ENCODE peak calls at places on chromosomes 3 and 15, in seven cellular contexts. P is H9; Y is HL-60; X is astrocyte of the spinal cord; H is foreskin fibroblast; N is activated CD8-positive, alpha-beta T cell treated with anti-CD3 and anti-CD28 coated beads for 36 hours; Q is BJ. K is an unnamed sample.

GRCh38 chr3:49563040-49563578 is 8.8 kb downstream of the BSN start:
- DNase-seq in Q (no peak), Y (no peak), H (no peak), P (peak; percentile 73), N (no peak), X (no peak), K (no peak)

GRCh38 chr3:183954875-183955274 is 62.8 kb downstream of the ABCC5 start:
- DNase-seq in X (no peak), Q (no peak), Y (no peak), P (peak; percentile 65), N (no peak), H (no peak), K (no peak)

GRCh38 chr3:85594648-85595047 is 635.9 kb downstream of the CADM2 start:
- DNase-seq in Q (no peak), X (no peak), P (no peak), H (peak; percentile 33), Y (no peak), N (no peak), K (no peak)

GRCh38 chr3:33007776-33008175 is 56.3 kb downstream of the CCR4 start:
- DNase-seq in Q (no peak), P (no peak), N (no peak), Y (no peak), H (no peak), X (no peak), K (no peak)

GRCh38 chr15:76340802-76341365 is 4.3 kb downstream of the ISL2 start:
- DNase-seq in P (peak; percentile 40), Q (no peak), H (peak; percentile 79), Y (no peak), N (peak; percentile 64), X (no peak), K (peak; percentile 72)

GRCh38 chr15:74907277-74907870 is 723 bp upstream of the FAM219B start:
- DNase-seq in Q (no peak), P (no peak), N (no peak), H (no peak), Y (no peak), X (no peak), K (no peak)

GRCh38 chr3:28317438-28318022 is 31.0 kb upstream of the ZCWPW2 start:
- DNase-seq in Y (peak; percentile 50), X (peak; percentile 35), H (peak; percentile 60), N (peak; percentile 40), P (no peak), Q (no peak), K (peak; percentile 24)

GRCh38 chr3:76372497-76372896 is 587.1 kb upstream of the ZNF717 start:
- DNase-seq in Y (no peak), P (no peak), N (no peak), H (peak; percentile 8), Q (no peak), X (no peak), K (no peak)

GRCh38 chr3:104437891-104438290 is 928.8 kb upstream of the ALCAM start:
- DNase-seq in H (no peak), Q (no peak), Y (no peak), X (peak; percentile 88), N (no peak), P (no peak), K (no peak)

GRCh38 chr3:124722589-124722988 is 7.7 kb upstream of the UMPS start:
- DNase-seq in N (no peak), P (no peak), H (no peak), Q (no peak), X (no peak), Y (no peak), K (no peak)

GRCh38 chr15:86572368-86572841 is 492.7 kb downstream of the AGBL1 start:
- DNase-seq in X (no peak), Q (no peak), N (no peak), P (peak; percentile 48), Y (no peak), H (no peak), K (no peak)

GRCh38 chr3:5016218-5017161 is 37.3 kb downstream of the BHLHE40 start:
- DNase-seq in H (peak; percentile 60), Y (peak; percentile 89), X (peak; percentile 36), Q (no peak), N (peak; percentile 60), P (no peak), K (no peak)

GRCh38 chr3:42652251-42652610 is 1.3 kb upstream of the ZBTB47 start:
- DNase-seq in P (peak; percentile 25), Y (no peak), H (no peak), X (no peak), Q (no peak), N (no peak), K (no peak)

GRCh38 chr3:101216710-101217457 is 103.5 kb downstream of the IMPG2 start:
- DNase-seq in P (no peak), Q (no peak), Y (peak; percentile 34), N (no peak), H (peak; percentile 72), X (peak; percentile 29), K (no peak)

GRCh38 chr15:34241376-34242350 is 16.8 kb downstream of the EMC4 start:
- DNase-seq in N (peak; percentile 53), H (peak; percentile 66), P (no peak), X (peak; percentile 64), Q (no peak), Y (peak; percentile 40), K (peak; percentile 57)

GRCh38 chr15:75723847-75724660 is 11.4 kb upstream of the CSPG4 start:
- DNase-seq in N (peak; percentile 63), Y (peak; percentile 56), X (peak; percentile 96), Q (peak; percentile 74), H (peak; percentile 95), P (no peak), K (peak; percentile 87)

GRCh38 chr3:852033-852432 is 240.8 kb upstream of the CNTN6 start:
- DNase-seq in Y (no peak), N (no peak), H (no peak), Q (no peak), P (no peak), X (no peak), K (peak; percentile 9)
- TF ChIP-seq CTCF in Y (no peak), N (no peak), H (no peak), Q (no peak), P (peak; percentile 33), X (no peak), K (peak; percentile 39)

DNA sequence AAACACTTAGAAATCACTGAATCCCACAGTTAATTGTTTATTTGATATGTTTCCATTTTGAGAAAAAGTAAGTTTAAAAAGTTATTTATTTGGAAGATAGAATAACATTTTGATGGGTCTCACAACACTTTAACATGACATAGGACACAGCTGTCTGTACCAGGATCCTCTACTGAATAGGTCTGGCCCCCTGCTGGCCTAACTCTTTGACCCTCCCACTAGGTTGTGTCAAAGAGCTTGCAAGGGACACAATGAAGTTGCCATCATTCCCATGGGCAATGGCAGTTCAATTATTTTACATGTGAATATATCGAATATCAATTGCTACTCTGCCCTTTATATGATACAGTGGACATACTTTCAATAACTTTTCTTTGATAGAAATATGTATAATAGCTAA is 138.9 kb downstream of the EPHA3 start:
- DNase-seq in P (peak; percentile 75), N (no peak), Q (no peak), H (peak; percentile 1), Y (no peak), X (no peak), K (no peak)
- TF ChIP-seq CTCF in P (peak; percentile 42), N (no peak), Q (no peak), H (no peak), Y (no peak), X (no peak), K (no peak)

DNA sequence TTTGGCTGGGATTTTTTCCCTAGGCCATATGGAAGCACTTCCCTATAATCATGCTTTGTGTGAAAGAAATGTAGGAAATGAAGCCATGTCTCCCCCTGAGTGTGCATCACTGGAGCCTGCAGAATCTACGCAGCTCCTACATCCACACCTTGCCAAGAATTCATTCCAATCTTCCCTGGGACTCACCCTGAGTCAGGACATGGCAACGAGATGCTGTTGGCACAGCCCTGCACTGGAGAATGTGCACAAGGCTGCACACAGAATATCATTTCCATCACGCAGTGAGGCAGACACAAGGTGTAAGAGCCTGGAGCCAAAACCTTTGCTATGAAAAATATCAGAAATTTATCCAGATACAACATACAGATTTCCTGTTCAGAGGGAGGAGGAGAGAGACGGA is 189.6 kb downstream of the ADAMTSL3 start:
- DNase-seq in H (peak; percentile 90), N (no peak), Q (no peak), Y (no peak), P (no peak), X (no peak), K (no peak)
- TF ChIP-seq CTCF in H (no peak), N (no peak), Q (no peak), Y (no peak), P (no peak), X (no peak), K (no peak)

DNA sequence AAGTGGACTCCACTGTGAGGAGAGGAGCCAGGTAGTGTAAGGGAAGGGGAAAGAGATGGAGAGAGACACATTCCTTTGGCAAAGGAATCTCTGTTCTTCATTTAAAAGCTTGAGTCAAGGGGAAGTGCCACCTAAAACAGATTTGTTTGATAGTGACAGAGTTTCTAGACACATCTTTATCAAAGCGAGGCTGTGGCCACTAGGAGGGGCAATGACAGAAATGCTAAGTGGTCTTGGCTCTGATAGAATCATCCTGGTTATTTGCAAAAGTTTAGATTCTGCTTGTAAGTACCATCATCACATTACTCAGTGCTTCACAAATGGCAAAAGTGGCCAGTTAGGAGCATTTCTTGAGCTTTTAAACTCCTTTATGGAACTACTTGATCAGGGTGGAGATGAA is 261.4 kb downstream of the CNTN3 start:
- DNase-seq in N (no peak), P (peak; percentile 28), Q (no peak), X (no peak), H (no peak), Y (no peak), K (no peak)
- TF ChIP-seq CTCF in N (no peak), P (peak; percentile 60), Q (no peak), X (no peak), H (no peak), Y (no peak), K (no peak)

GRCh38 chr3:194688946-194689345 is 3.3 kb downstream of the FAM43A start:
- DNase-seq in N (no peak), H (no peak), Y (no peak), X (no peak), P (no peak), Q (no peak), K (no peak)

GRCh38 chr3:194688207-194688711 is 2.6 kb downstream of the FAM43A start:
- DNase-seq in Y (peak; percentile 78), X (peak; percentile 29), H (peak; percentile 36), P (peak; percentile 64), N (peak; percentile 50), Q (no peak), K (peak; percentile 81)

GRCh38 chr3:194686414-194686815 is 732 bp downstream of the FAM43A start:
- DNase-seq in Q (no peak), X (no peak), N (no peak), P (no peak), Y (no peak), H (no peak), K (no peak)

GRCh38 chr3:194686816-194687637 is 1.3 kb downstream of the FAM43A start:
- DNase-seq in P (peak; percentile 71), H (peak; percentile 78), N (peak; percentile 27), X (peak; percentile 54), Q (no peak), Y (peak; percentile 23), K (peak; percentile 65)

GRCh38 chr3:194687638-194688206 is 2.0 kb downstream of the FAM43A start:
- DNase-seq in Q (no peak), P (peak; percentile 94), Y (peak; percentile 87), H (peak; percentile 82), X (peak; percentile 68), N (peak; percentile 87), K (peak; percentile 87)
- TF ChIP-seq CTCF in Q (peak; percentile 32), P (peak; percentile 74), Y (peak; percentile 41), H (peak; percentile 27), X (peak; percentile 18), N (peak; percentile 73), K (peak; percentile 61)

K was measured in GM13977.